ENCODE peak calls at places on chromosomes 13 and 19, in five cellular contexts. L, W, A, K and F are unnamed samples.

GRCh38 chr19:50325310-50326100 is 3.7 kb downstream of the KCNC3 start:
- DNase-seq in W (no peak), A (peak), L (peak), K (peak), F (peak)

GRCh38 chr13:59734393-59734792 is 429.3 kb downstream of the DIAPH3 start:
- DNase-seq in W (no peak), A (no peak), K (peak), L (no peak), F (no peak)

GRCh38 chr19:3979674-3980352 is 5.5 kb downstream of the EEF2 start:
- DNase-seq in L (no peak), A (no peak), K (no peak), W (no peak), F (peak)

GRCh38 chr19:366205-366783 is 21.7 kb upstream of the MIER2 start:
- DNase-seq in L (no peak), K (no peak), A (no peak), W (no peak), F (no peak)

GRCh38 chr13:29266261-29266660 is 329.2 kb downstream of the SLC7A1 start:
- DNase-seq in K (no peak), A (no peak), W (no peak), L (no peak), F (no peak)

GRCh38 chr13:28370448-28370847 is 124.5 kb downstream of the FLT1 start:
- DNase-seq in A (no peak), L (no peak), K (no peak), W (no peak), F (no peak)

GRCh38 chr19:54282706-54283105 is 1.8 kb upstream of the LILRB2 start:
- DNase-seq in K (no peak), L (no peak), A (no peak), W (no peak), F (no peak)

GRCh38 chr13:79491715-79492114 is 10.8 kb downstream of the NDFIP2 start:
- DNase-seq in K (no peak), L (peak), A (peak), W (no peak), F (no peak)

GRCh38 chr19:1110809-1111640 is 7.2 kb downstream of the GPX4 start:
- DNase-seq in W (no peak), L (no peak), K (no peak), A (peak), F (no peak)

GRCh38 chr13:25406377-25406776 is 34.6 kb downstream of the ATP8A2 start:
- DNase-seq in W (no peak), L (no peak), K (no peak), A (peak), F (no peak)

GRCh38 chr19:44051654-44052402 is at the start of gene ZNF223:
- DNase-seq in W (peak), L (peak), K (peak), A (peak), F (peak)

GRCh38 chr19:7911509-7912143 is 3.0 kb upstream of the TGFBR3L start:
- DNase-seq in A (no peak), W (no peak), K (no peak), L (no peak), F (no peak)

GRCh38 chr19:43820098-43820860 is 6.8 kb upstream of the ZNF283 start:
- DNase-seq in W (no peak), L (peak), A (peak), K (peak), F (no peak)

GRCh38 chr19:56942749-56943148 is 102.2 kb upstream of the PEG3 start:
- DNase-seq in A (no peak), K (peak), W (no peak), L (peak), F (no peak)

GRCh38 chr13:92677571-92677970 is 549.0 kb upstream of the GPC6 start:
- DNase-seq in A (no peak), K (no peak), L (no peak), W (no peak), F (no peak)

GRCh38 chr19:33447336-33448158 is 74.0 kb downstream of the CEBPG start:
- DNase-seq in W (no peak), L (no peak), K (no peak), A (no peak), F (no peak)

GRCh38 chr13:60094385-60095088 is 69.2 kb downstream of the DIAPH3 start:
- DNase-seq in W (no peak), L (no peak), A (no peak), K (no peak), F (no peak)

DNA sequence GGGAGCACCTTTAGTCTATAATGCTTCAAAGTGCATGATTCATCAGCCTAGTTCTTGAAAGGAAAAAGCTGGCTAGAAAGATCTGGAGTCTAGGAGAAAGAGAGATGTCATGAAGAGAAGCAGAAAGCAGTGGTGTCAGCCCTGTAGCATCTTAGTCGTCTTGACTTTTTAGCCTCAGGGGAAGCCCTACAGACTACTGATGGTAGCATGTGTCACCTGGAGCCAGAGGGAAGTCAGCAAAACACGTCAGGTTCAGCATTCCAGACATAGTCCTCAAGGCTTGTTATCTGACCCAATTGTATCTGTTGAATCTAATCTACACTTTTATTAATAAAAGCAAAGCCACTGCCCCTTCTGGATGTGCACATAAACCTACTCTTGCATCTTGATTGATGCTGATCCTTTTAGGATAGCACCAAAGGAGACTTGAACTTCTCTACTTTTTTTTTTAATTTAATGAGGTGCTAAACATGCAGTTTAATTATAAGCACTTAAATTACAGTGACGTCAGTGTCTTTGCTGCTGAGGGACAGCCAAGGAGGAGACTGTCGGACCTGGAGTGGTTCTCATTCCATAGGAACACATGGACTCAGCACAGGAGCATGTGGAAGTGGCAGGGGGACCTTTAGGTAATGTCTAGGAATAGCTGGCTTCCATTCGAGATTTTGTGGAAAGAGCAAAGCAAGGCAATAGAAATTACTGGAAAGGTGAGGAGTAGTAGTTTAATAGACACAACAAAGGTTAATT is 525.5 kb upstream of the SGCG start:
- DNase-seq in W (no peak), A (no peak), K (no peak), L (no peak), F (no peak)
- TF ChIP-seq CTCF in W (no peak), A (no peak), K (no peak), L (no peak), F (no peak)

GRCh38 chr19:12788682-12789097 is 2.6 kb upstream of the JUNB start:
- DNase-seq in A (peak), L (peak), K (peak), W (no peak), F (no peak)
- TF ChIP-seq CTCF in A (no peak), L (no peak), K (no peak), W (no peak), F (no peak)

GRCh38 chr19:45168767-45169351 is 8.1 kb upstream of the NKPD1 start:
- DNase-seq in A (no peak), K (no peak), L (no peak), W (no peak), F (no peak)
- TF ChIP-seq CTCF in A (no peak), K (no peak), L (no peak), W (no peak), F (no peak)

DNA sequence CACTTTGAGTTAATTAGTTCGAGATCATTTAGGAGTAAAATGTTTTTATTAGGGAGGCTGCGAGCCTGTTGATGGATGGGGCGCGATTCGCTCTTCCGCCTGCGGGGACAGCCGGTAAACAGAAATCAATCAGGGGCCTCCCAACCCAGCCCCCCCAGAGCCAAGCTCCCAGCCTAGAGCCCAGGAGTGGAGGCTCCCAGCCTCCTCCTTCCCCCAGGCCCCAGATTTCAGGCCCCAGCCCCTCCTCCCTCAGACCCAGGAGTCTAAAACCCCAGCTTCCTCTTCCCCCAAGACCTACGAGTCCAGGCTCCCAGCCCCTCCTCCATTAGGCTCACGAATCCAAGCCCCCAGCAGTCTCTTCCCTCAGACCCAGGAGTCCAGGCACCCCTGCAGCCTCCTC is 9.7 kb upstream of the ERFL start:
- DNase-seq in L (no peak), K (no peak), A (no peak), W (no peak), F (no peak)
- TF ChIP-seq CTCF in L (no peak), K (no peak), A (no peak), W (no peak), F (no peak)

GRCh38 chr19:11381535-11382369 is 2.4 kb downstream of the EPOR start:
- DNase-seq in K (peak), W (no peak), L (peak), A (peak), F (peak)
- TF ChIP-seq CTCF in K (peak), W (no peak), L (peak), A (peak), F (peak)

GRCh38 chr13:106865706-106866288 is 297.9 kb upstream of the ARGLU1 start:
- DNase-seq in A (no peak), K (no peak), W (no peak), L (no peak), F (no peak)

GRCh38 chr13:106867249-106867648 is 299.3 kb upstream of the ARGLU1 start:
- DNase-seq in L (no peak), K (peak), W (no peak), A (no peak), F (no peak)
- TF ChIP-seq CTCF in L (peak), K (peak), W (no peak), A (no peak), F (no peak)

DNA sequence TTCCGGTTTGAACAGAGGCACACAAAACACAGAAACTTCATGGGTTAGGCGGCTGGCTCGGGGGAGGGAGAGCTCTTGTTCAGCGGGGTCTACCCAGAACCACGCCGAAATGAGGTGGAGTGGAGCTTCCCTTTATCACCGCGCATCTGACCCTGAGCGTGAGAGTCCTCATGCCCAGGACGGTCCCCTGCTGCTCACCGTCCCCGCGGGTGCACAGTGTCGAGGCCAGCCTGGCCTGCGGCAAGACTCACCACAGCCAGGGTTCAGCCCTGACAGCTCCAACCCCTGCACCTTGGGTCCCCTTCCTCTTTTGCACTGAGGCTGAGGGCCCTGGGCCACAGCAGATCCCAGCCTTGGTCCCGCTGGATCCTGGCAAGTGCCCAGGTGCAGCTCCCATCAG is 169.4 kb downstream of the URI1 start:
- DNase-seq in W (no peak), K (peak), L (no peak), A (no peak), F (no peak)
- TF ChIP-seq CTCF in W (no peak), K (no peak), L (no peak), A (no peak), F (no peak)

GRCh38 chr13:70357031-70357430 is 248.8 kb upstream of the KLHL1 start:
- DNase-seq in K (no peak), A (no peak), W (no peak), L (no peak), F (no peak)

GRCh38 chr13:70347947-70348620 is 239.8 kb upstream of the KLHL1 start:
- DNase-seq in A (no peak), W (no peak), L (no peak), K (no peak), F (no peak)

DNA sequence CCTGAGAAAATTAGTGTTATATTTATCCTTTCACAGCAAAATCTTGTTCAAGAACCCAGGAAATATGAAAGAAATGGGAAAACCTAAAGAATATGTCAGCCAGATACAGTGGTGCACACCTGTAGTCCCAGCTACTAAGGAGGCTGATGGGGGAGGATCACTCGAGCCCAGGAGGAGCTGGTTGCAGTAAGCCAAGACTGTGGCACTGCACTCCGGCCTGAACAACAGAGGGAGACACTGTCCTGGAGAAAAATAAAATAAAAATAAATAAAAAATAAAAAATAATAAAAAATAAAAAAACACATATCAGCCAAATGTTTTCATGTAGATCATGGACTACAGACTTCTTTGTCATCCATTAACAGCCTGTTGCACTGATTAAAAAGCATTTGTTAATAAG is 244.8 kb upstream of the KLHL1 start:
- DNase-seq in L (no peak), A (no peak), W (no peak), K (no peak), F (no peak)
- TF ChIP-seq CTCF in L (no peak), A (no peak), W (no peak), K (peak), F (peak)

DNA sequence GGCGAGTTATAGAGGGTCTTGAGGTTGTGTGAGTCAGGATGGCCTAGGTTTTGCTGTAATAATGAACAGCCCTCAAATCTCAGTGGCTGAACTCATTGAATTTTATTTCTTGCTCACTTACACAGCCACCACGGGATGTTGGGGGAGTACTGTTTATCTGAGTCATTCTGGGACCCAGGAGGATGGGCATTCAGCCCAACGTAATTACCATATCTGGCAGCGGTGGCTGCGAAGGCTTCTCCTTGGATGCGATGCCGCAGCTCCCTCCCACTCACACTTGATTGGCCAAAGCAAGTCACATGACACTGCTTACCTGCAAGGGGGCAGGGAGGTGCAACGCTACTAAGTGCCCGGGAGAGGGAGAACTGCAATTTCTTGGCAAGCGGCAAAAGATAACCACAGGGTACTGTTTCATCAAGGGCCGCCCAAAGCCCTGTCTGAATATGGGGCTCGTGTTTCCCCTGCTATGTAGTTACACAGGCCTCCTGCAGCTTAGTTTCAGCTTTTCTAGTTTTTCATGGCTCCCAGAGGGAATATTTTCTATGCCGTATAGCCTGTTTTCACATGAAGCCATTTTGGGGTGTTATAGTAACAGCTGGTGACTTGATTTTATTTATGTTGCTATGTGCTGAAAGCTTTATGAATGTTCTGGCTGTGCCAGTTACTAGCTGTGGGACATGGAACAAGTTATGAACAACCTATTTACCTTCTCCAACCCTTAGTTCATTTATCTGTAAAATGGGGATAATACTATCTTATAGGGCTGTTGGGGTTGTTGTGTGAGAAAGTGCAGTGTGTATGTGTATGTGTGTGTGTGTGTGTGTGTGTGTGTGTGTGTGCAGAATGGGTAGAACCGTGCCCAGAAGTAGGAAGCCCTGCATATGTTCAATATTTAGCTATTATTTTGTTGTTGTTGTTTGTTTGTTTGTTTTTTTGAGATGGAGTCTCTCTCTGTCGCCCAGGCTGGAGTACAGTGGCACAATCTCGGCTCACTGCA is 20.1 kb downstream of the ZSWIM9 start:
- DNase-seq in A (peak), K (peak), W (no peak), L (no peak), F (no peak)
- TF ChIP-seq CTCF in A (no peak), K (peak), W (no peak), L (no peak), F (no peak)

DNA sequence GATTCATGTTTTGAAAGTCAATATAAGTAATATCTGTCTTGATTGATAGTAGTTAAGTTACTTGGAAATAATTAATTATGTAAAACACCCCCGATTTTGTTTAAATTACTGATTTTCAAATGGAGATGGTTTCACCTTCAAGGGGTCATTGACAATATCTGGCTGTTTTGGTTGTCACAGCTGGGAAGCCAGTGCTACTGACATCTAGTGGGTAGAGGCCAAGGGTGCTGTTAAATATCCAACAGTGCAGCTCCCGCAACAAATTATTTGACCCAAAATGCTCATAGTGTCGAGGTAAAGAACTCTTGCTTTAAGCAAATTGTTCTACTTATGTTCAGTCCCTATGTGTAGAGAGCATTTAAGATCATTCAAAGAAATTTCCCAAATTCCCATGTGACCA is 50.6 kb upstream of the PCDH20 start:
- DNase-seq in A (peak), L (no peak), W (no peak), K (peak), F (no peak)
- TF ChIP-seq CTCF in A (no peak), L (no peak), W (no peak), K (peak), F (no peak)